ENCODE peak calls at places on chromosome 1, in five cellular contexts. O is activated CD8-positive, alpha-beta T cell treated with anti-CD3 and anti-CD28 coated beads for 36 hours; E is WTC11; T is uterus; I is stimulated activated CD8-positive, alpha-beta memory T cell treated with anti-CD3 and anti-CD28 coated beads, Interleukin-7, amount 100 ng/mL, for 1 hour. A is an unnamed sample.

GRCh38 chr1:75265792-75266191 is 131.6 kb downstream of the LHX8 start:
- DNase-seq in O (no peak), E (no peak), T (no peak), I (no peak), A (no peak)

GRCh38 chr1:98344726-98345125 is 316.8 kb upstream of the SNX7 start:
- DNase-seq in O (no peak), E (no peak), T (no peak), I (no peak), A (no peak)

GRCh38 chr1:117262976-117263375 is 52.2 kb upstream of the VTCN1 start:
- DNase-seq in O (no peak), E (no peak), T (no peak), I (no peak), A (no peak)

GRCh38 chr1:90550616-90551406 is 166.3 kb downstream of the BARHL2 start:
- DNase-seq in O (no peak), E (peak; percentile 41), T (no peak), I (no peak), A (no peak)

GRCh38 chr1:55107989-55108388 is 68.6 kb downstream of the PCSK9 start:
- DNase-seq in O (no peak), E (no peak), T (no peak), I (no peak), A (no peak)

GRCh38 chr1:185874246-185874645 is 140.1 kb downstream of the HMCN1 start:
- DNase-seq in O (no peak), E (no peak), T (no peak), I (no peak), A (no peak)

GRCh38 chr1:205678286-205679111 is 1.8 kb downstream of the SLC45A3 start:
- DNase-seq in O (no peak), E (no peak), T (peak; percentile 46), I (no peak), A (no peak)

GRCh38 chr1:153565529-153566374 is at the start of gene S100A2:
- DNase-seq in O (peak; percentile 71), E (no peak), T (peak; percentile 69), I (no peak), A (no peak)

GRCh38 chr1:150613061-150613920 is 16.1 kb downstream of the ENSA start:
- DNase-seq in O (peak; percentile 83), E (no peak), T (no peak), I (no peak), A (no peak)

GRCh38 chr1:1400576-1401456 is 1.7 kb upstream of the CCNL2 start:
- DNase-seq in O (no peak), E (no peak), T (no peak), I (no peak), A (no peak)

GRCh38 chr1:46580140-46580903 is 23.7 kb downstream of the MKNK1 start:
- DNase-seq in O (no peak), E (no peak), T (no peak), I (no peak), A (no peak)

GRCh38 chr1:67575861-67576260 is 109.1 kb upstream of the GADD45A start:
- DNase-seq in O (no peak), E (no peak), T (no peak), I (no peak), A (no peak)

GRCh38 chr1:154931940-154932487 is 4.5 kb downstream of the PMVK start:
- DNase-seq in O (no peak), E (no peak), T (no peak), I (no peak), A (no peak)

GRCh38 chr1:39625462-39626273 is 13.8 kb downstream of the HEYL start:
- DNase-seq in O (no peak), E (no peak), T (peak; percentile 94), I (no peak), A (no peak)

GRCh38 chr1:20449736-20450311 is 36.2 kb downstream of the CAMK2N1 start:
- DNase-seq in O (no peak), E (no peak), T (no peak), I (no peak), A (no peak)

GRCh38 chr1:198564716-198565115 is 24.2 kb upstream of the ATP6V1G3 start:
- DNase-seq in O (peak; percentile 25), E (no peak), T (no peak), I (no peak), A (no peak)

GRCh38 chr1:215544566-215544965 is 22.5 kb upstream of the KCTD3 start:
- DNase-seq in O (no peak), E (no peak), T (no peak), I (no peak), A (no peak)

GRCh38 chr1:41152622-41153044 is 89.5 kb downstream of the SCMH1 start:
- DNase-seq in O (no peak), E (no peak), T (no peak), I (no peak), A (no peak)

GRCh38 chr1:25529518-25530347 is 13.7 kb upstream of the LDLRAP1 start:
- DNase-seq in O (no peak), E (no peak), T (no peak), I (no peak), A (no peak)

GRCh38 chr1:230495891-230496385 is 69.8 kb upstream of the PGBD5 start:
- DNase-seq in O (peak; percentile 7), E (no peak), T (no peak), I (no peak), A (no peak)

GRCh38 chr1:95197616-95198252 is 36.3 kb upstream of the RWDD3 start:
- DNase-seq in O (no peak), E (no peak), T (no peak), I (no peak), A (no peak)

GRCh38 chr1:66445492-66446181 is 88.3 kb upstream of the SGIP1 start:
- DNase-seq in O (peak; percentile 79), E (no peak), T (no peak), I (peak; percentile 9), A (no peak)

GRCh38 chr1:16230744-16231143 is 6.2 kb downstream of the CPLANE2 start:
- DNase-seq in O (no peak), E (no peak), T (no peak), I (no peak), A (no peak)

GRCh38 chr1:160711528-160712311 is at the start of gene CD48:
- DNase-seq in O (peak; percentile 75), E (no peak), T (no peak), I (no peak), A (no peak)

GRCh38 chr1:58618303-58618702 is 41.3 kb upstream of the TACSTD2 start:
- DNase-seq in O (no peak), E (no peak), T (no peak), I (no peak), A (no peak)

GRCh38 chr1:116954450-116954849 is 44.7 kb downstream of the PTGFRN start:
- DNase-seq in O (no peak), E (no peak), T (peak; percentile 54), I (no peak), A (no peak)